ENCODE peak calls at places on chromosomes 7 and 10, in ten cellular contexts. N is CD4-positive, CD25-positive, alpha-beta regulatory T cell; J is IMR-90; Z is tibial nerve; A is cardiac muscle cell; L is K562; D is sigmoid colon; B is ovary; E is GM23338; X is A549. Q is an unnamed sample.

GRCh38 chr10:1293147-1293546 is 237.0 kb downstream of the WDR37 start:
- DNase-seq in N (no peak), J (no peak), Z (no peak), A (no peak), L (no peak), D (no peak), B (no peak), E (no peak), X (no peak), Q (no peak)

GRCh38 chr7:15839415-15840100 is 153.1 kb upstream of the MEOX2 start:
- DNase-seq in N (no peak), J (no peak), Z (peak; percentile 32), A (peak; percentile 76), L (no peak), D (peak; percentile 78), B (no peak), E (peak; percentile 86), X (no peak), Q (no peak)

GRCh38 chr7:96308950-96309263 is 13.0 kb downstream of the SLC25A13 start:
- DNase-seq in N (peak; percentile 10), J (no peak), Z (no peak), A (no peak), L (no peak), D (no peak), B (no peak), E (no peak), X (no peak), Q (no peak)

GRCh38 chr7:106127984-106128780 is 16.1 kb upstream of the SYPL1 start:
- DNase-seq in N (no peak), J (peak; percentile 43), Z (no peak), A (peak; percentile 27), L (no peak), D (no peak), B (no peak), E (no peak), X (no peak), Q (no peak)

GRCh38 chr7:6533893-6534804 is 17.1 kb downstream of the GRID2IP start:
- DNase-seq in N (no peak), J (no peak), Z (no peak), A (no peak), L (no peak), D (no peak), B (no peak), E (no peak), X (no peak), Q (no peak)

GRCh38 chr10:69499726-69500689 is 48.7 kb downstream of the TSPAN15 start:
- DNase-seq in N (no peak), J (no peak), Z (no peak), A (no peak), L (no peak), D (peak; percentile 54), B (no peak), E (no peak), X (no peak), Q (no peak)

GRCh38 chr10:7541137-7542087 is 125.4 kb downstream of the ITIH5 start:
- DNase-seq in N (no peak), J (peak; percentile 2), Z (no peak), A (peak; percentile 89), L (no peak), D (peak; percentile 89), B (peak; percentile 75), E (peak; percentile 69), X (peak; percentile 12), Q (no peak)

GRCh38 chr10:102426803-102427287 is 5.5 kb downstream of the CUEDC2 start:
- DNase-seq in N (no peak), J (peak; percentile 42), Z (no peak), A (no peak), L (no peak), D (no peak), B (no peak), E (no peak), X (no peak), Q (no peak)

GRCh38 chr7:80725181-80725611 is 86.8 kb downstream of the CD36 start:
- DNase-seq in N (no peak), J (no peak), Z (no peak), A (no peak), L (no peak), D (no peak), B (no peak), E (no peak), X (no peak), Q (no peak)

GRCh38 chr10:126729314-126729871 is 58.9 kb upstream of the C10orf90 start:
- DNase-seq in N (no peak), J (no peak), Z (no peak), A (no peak), L (no peak), D (no peak), B (no peak), E (peak; percentile 2), X (no peak), Q (no peak)

GRCh38 chr10:84665883-84666463 is 337.6 kb downstream of the CCSER2 start:
- DNase-seq in N (peak; percentile 14), J (no peak), Z (no peak), A (no peak), L (peak; percentile 75), D (no peak), B (no peak), E (peak; percentile 88), X (peak; percentile 20), Q (no peak)

GRCh38 chr10:117166420-117167345 is 28.6 kb upstream of the VAX1 start:
- DNase-seq in N (no peak), J (no peak), Z (no peak), A (no peak), L (no peak), D (no peak), B (no peak), E (no peak), X (no peak), Q (no peak)

GRCh38 chr10:117167346-117168134 is 29.5 kb upstream of the VAX1 start:
- DNase-seq in N (no peak), J (no peak), Z (no peak), A (no peak), L (no peak), D (no peak), B (no peak), E (no peak), X (no peak), Q (no peak)

GRCh38 chr10:117164878-117165556 is 26.9 kb upstream of the VAX1 start:
- DNase-seq in N (no peak), J (no peak), Z (no peak), A (no peak), L (no peak), D (no peak), B (no peak), E (no peak), X (no peak), Q (no peak)

GRCh38 chr10:117163954-117164292 is 25.9 kb upstream of the VAX1 start:
- DNase-seq in N (no peak), J (no peak), Z (no peak), A (no peak), L (no peak), D (no peak), B (no peak), E (no peak), X (no peak), Q (no peak)

GRCh38 chr10:117165557-117166419 is 27.7 kb upstream of the VAX1 start:
- DNase-seq in N (no peak), J (peak; percentile 33), Z (no peak), A (peak; percentile 58), L (peak; percentile 38), D (no peak), B (no peak), E (peak; percentile 90), X (peak; percentile 71), Q (no peak)
- H3K4me3 ChIP-seq in N (no peak overlapping the region), J (no peak overlapping the region), Z (peak overlapping the region; percentile 40), A (no peak overlapping the region), L (no peak overlapping the region), D (peak overlapping the region; percentile 27), B (no peak overlapping the region), E (peak overlapping the region; percentile 39), X (peak overlapping the region; percentile 42), Q (no peak overlapping the region)

GRCh38 chr7:23012797-23013714 is 874 bp downstream of the HYCC1 start:
- DNase-seq in N (peak; percentile 33), J (no peak), Z (no peak), A (no peak), L (peak; percentile 37), D (peak; percentile 76), B (peak; percentile 36), E (peak; percentile 51), X (no peak), Q (no peak)

GRCh38 chr7:23011222-23011924 is 2.6 kb downstream of the HYCC1 start:
- DNase-seq in N (no peak), J (no peak), Z (no peak), A (no peak), L (no peak), D (no peak), B (no peak), E (no peak), X (no peak), Q (no peak)

GRCh38 chr7:23013715-23014649 is at the start of gene HYCC1:
- DNase-seq in N (peak; percentile 99), J (peak; percentile 99), Z (peak; percentile 99), A (peak; percentile 99), L (peak; percentile 99), D (peak; percentile 100), B (peak; percentile 97), E (peak; percentile 99), X (peak; percentile 99), Q (peak; percentile 99)

GRCh38 chr7:23014681-23015080 is 751 bp upstream of the HYCC1 start:
- DNase-seq in N (peak; percentile 69), J (no peak), Z (no peak), A (no peak), L (no peak), D (no peak), B (no peak), E (no peak), X (no peak), Q (no peak)

DNA sequence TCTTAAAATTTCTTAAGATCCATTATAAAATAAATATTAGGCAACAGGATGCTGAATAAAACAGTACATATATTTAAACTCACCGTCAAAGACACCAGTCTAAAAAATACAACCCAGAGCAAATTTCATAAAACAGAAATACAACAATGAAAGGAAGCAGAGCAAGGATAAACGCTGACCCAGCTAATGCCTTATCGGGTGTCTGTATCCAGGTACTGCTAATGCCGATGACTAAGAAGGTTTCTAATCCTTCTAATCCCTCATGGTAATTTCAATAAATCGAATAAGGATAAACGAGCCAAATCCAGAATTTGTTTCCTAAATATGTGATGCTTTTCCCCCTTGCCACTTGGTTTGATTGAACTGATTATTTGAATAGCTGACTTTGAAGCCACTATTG is 1.7 kb downstream of the HYCC1 start:
- DNase-seq in N (no peak), J (no peak), Z (no peak), A (no peak), L (no peak), D (no peak), B (no peak), E (no peak), X (no peak), Q (no peak)
- H3K27ac ChIP-seq in N (no peak overlapping the region), J (no peak overlapping the region), Z (no peak overlapping the region), A (no peak overlapping the region), L (peak overlapping the region; percentile 71), D (peak overlapping the region; percentile 90), B (no peak overlapping the region), E (no peak overlapping the region), X (no peak overlapping the region), Q (no peak overlapping the region)

GRCh38 chr10:79441433-79441832 is 4.0 kb downstream of the ZCCHC24 start:
- DNase-seq in N (no peak), J (no peak), Z (no peak), A (no peak), L (no peak), D (no peak), B (no peak), E (no peak), X (no peak), Q (no peak)
- H3K4me1 ChIP-seq in N (peaks cover 24% of the 10 kb centered on the region), J (peaks cover 41% of the 10 kb centered on the region), Z (no peaks in the 10 kb centered on the region), A (peaks cover 34% of the 10 kb centered on the region), L (peaks cover 44% of the 10 kb centered on the region), D (peaks cover 80% of the 10 kb centered on the region), B (peaks cover 38% of the 10 kb centered on the region), E (peaks cover 11% of the 10 kb centered on the region), X (peaks cover 18% of the 10 kb centered on the region), Q (peaks cover 23% of the 10 kb centered on the region)

GRCh38 chr7:121026577-121027111 is 38.1 kb downstream of the CPED1 start:
- DNase-seq in N (no peak), J (no peak), Z (no peak), A (no peak), L (no peak), D (no peak), B (no peak), E (no peak), X (no peak), Q (no peak)
- H3K4me3 ChIP-seq in N (no peak overlapping the region), J (no peak overlapping the region), Z (no peak overlapping the region), A (no peak overlapping the region), L (no peak overlapping the region), D (no peak overlapping the region), B (no peak overlapping the region), E (no peak overlapping the region), X (no peak overlapping the region), Q (no peak overlapping the region)

Q was measured in effector memory CD4-positive, alpha-beta T cell.